ENCODE peak calls at places on chromosome 18, in ten cellular contexts. G, H, E, L, D, X, C, I, B and A are unnamed samples.

GRCh38 chr18:22344908-22345670 is 72.6 kb downstream of the CTAGE1 start:
- DNase-seq in H (no peak), B (no peak), E (no peak), D (no peak), L (no peak), G (no peak), X (no peak), C (no peak), I (no peak), A (no peak)

GRCh38 chr18:9679125-9679524 is 29.0 kb upstream of the RAB31 start:
- DNase-seq in B (no peak), C (no peak), I (no peak), H (no peak), L (no peak), E (no peak), X (no peak), G (no peak), D (no peak), A (no peak)

GRCh38 chr18:79527656-79528055 is 131.9 kb downstream of the NFATC1 start:
- DNase-seq in B (no peak), L (no peak), X (peak), H (no peak), C (no peak), E (no peak), I (no peak), G (peak), D (no peak), A (no peak)

GRCh38 chr18:7089369-7089768 is 28.2 kb downstream of the LAMA1 start:
- DNase-seq in D (no peak), B (no peak), X (no peak), G (no peak), C (no peak), I (no peak), H (no peak), E (no peak), L (no peak), A (no peak)

GRCh38 chr18:74196220-74197119 is 48.1 kb downstream of the TIMM21 start:
- DNase-seq in G (no peak), H (peak), C (peak), L (peak), I (peak), B (peak), D (peak), E (peak), X (peak), A (peak)

GRCh38 chr18:56402872-56403516 is 235.4 kb downstream of the TXNL1 start:
- DNase-seq in C (no peak), I (no peak), B (peak), G (peak), X (no peak), L (peak), E (peak), D (peak), H (peak), A (peak)

GRCh38 chr18:67104700-67105284 is 411.7 kb downstream of the DSEL start:
- DNase-seq in C (no peak), B (peak), G (peak), I (peak), E (peak), L (peak), X (peak), D (peak), H (peak), A (peak)

GRCh38 chr18:21682276-21683051 is 22.1 kb downstream of the ABHD3 start:
- DNase-seq in G (no peak), X (no peak), I (no peak), E (peak), C (no peak), D (no peak), L (no peak), H (no peak), B (no peak), A (no peak)

GRCh38 chr18:12630136-12630535 is 27.8 kb downstream of the SPIRE1 start:
- DNase-seq in I (no peak), L (no peak), G (no peak), H (no peak), D (no peak), X (no peak), E (no peak), B (peak), C (no peak), A (no peak)

GRCh38 chr18:1103567-1103966 is 198.9 kb downstream of the ADCYAP1 start:
- DNase-seq in I (no peak), X (no peak), G (no peak), L (no peak), C (peak), E (no peak), D (no peak), B (no peak), H (no peak), A (no peak)